ENCODE peak calls at places on chromosomes 7 and 10, in nine cellular contexts. Y, J, A, L, S, C, R, W and Q are unnamed samples.

GRCh38 chr10:71964669-71965515 is 697 bp downstream of the CHST3 start:
- DNase-seq in C (peak; percentile 59), A (peak; percentile 15), J (no peak), R (peak; percentile 69), W (peak; percentile 81), L (peak; percentile 77), Y (peak; percentile 33), S (no peak), Q (no peak)

GRCh38 chr10:17756557-17757208 is 4.7 kb downstream of the TMEM236 start:
- DNase-seq in W (peak; percentile 54), Y (no peak), A (peak; percentile 76), C (no peak), R (no peak), L (no peak), J (peak; percentile 71), S (no peak), Q (peak; percentile 76)

GRCh38 chr10:46033602-46034011 is 3.2 kb upstream of the NCOA4 start:
- DNase-seq in W (peak; percentile 83), Y (no peak), R (peak; percentile 79), J (no peak), A (no peak), S (no peak), C (no peak), L (peak; percentile 20), Q (no peak)

GRCh38 chr10:82643601-82644000 is 768.6 kb downstream of the NRG3 start:
- DNase-seq in A (no peak), S (no peak), C (no peak), Y (no peak), W (no peak), R (no peak), L (peak; percentile 17), J (no peak), Q (no peak)

GRCh38 chr7:34069676-34070075 is 164.3 kb downstream of the BMPER start:
- DNase-seq in W (peak; percentile 67), Y (no peak), S (no peak), A (no peak), R (peak; percentile 62), C (no peak), J (no peak), L (no peak), Q (no peak)

GRCh38 chr7:32896948-32897347 is 5.4 kb upstream of the KBTBD2 start:
- DNase-seq in R (no peak), Y (no peak), L (no peak), W (no peak), S (no peak), C (no peak), A (no peak), J (no peak), Q (no peak)

GRCh38 chr7:39734605-39735004 is 111.2 kb downstream of the RALA start:
- DNase-seq in R (no peak), W (no peak), L (no peak), J (no peak), S (no peak), Y (no peak), C (no peak), A (no peak), Q (no peak)

GRCh38 chr10:70254795-70255328 is 21.6 kb upstream of the PPA1 start:
- DNase-seq in J (no peak), A (no peak), Y (no peak), C (no peak), W (no peak), L (no peak), R (no peak), S (no peak), Q (no peak)

GRCh38 chr7:129298268-129298893 is 73.6 kb downstream of the AHCYL2 start:
- DNase-seq in W (peak; percentile 69), S (no peak), J (peak; percentile 45), L (peak; percentile 45), Y (peak; percentile 59), A (peak; percentile 62), R (peak; percentile 66), C (no peak), Q (peak; percentile 57)
- TF ChIP-seq CTCF in W (peak; percentile 79), S (peak; percentile 62), J (peak; percentile 57), L (peak; percentile 59), Y (peak; percentile 69), A (peak; percentile 78), R (peak; percentile 54), C (peak; percentile 65), Q (peak; percentile 63)

GRCh38 chr10:90787906-90788491 is 69.8 kb downstream of the HTR7 start:
- DNase-seq in L (no peak), C (no peak), W (peak; percentile 64), A (no peak), S (no peak), Y (peak; percentile 47), J (peak; percentile 23), R (peak; percentile 47), Q (peak; percentile 51)
- TF ChIP-seq CTCF in L (peak; percentile 12), C (peak; percentile 67), W (peak; percentile 96), A (peak; percentile 74), S (peak; percentile 54), Y (peak; percentile 60), J (peak; percentile 72), R (peak; percentile 78), Q (peak; percentile 72)

GRCh38 chr10:16156681-16157080 is 280.1 kb upstream of the PTER start:
- DNase-seq in J (no peak), S (no peak), A (no peak), W (no peak), C (no peak), L (no peak), Y (no peak), R (no peak), Q (no peak)

DNA sequence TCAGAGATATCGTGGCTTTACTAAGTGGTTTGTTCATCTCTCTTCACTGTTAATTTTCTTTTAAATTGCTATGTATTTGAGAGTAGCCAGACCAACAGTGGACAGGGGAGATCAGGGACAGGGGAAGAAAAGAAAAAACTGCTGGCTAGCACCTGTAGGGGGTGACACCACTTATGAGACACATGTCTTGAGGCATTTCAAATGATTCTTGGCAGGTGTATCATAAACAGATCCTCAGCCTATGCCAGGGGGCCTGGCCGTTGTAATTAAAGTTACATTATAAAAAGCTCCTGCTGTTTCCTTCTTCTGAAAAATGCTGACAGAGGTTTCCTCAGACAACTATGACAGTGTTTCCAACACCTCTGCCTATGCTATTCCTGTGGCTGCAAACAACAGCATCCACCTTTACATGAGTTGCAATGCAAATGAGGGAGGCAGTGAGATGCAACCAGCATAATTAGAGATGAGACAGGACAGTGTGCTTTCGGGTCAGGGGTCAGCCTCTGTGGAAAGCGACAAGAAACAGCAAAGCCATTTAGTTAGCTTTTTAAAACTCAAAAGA is 281.0 kb upstream of the PTER start:
- DNase-seq in L (no peak), A (no peak), S (no peak), C (no peak), Y (no peak), R (no peak), J (no peak), W (no peak), Q (no peak)
- TF ChIP-seq CTCF in L (no peak), A (no peak), S (no peak), C (no peak), Y (no peak), R (no peak), J (no peak), W (no peak), Q (no peak)

GRCh38 chr7:102072003-102072402 is 214.7 kb upstream of the SH2B2 start:
- DNase-seq in J (no peak), W (no peak), R (no peak), A (no peak), Y (no peak), C (no peak), S (no peak), L (no peak), Q (no peak)

GRCh38 chr7:102068846-102069245 is 217.8 kb upstream of the SH2B2 start:
- DNase-seq in S (no peak), J (no peak), Y (no peak), C (no peak), R (no peak), W (no peak), A (no peak), L (no peak), Q (no peak)

GRCh38 chr7:102072636-102073209 is 213.9 kb upstream of the SH2B2 start:
- DNase-seq in L (no peak), A (no peak), C (no peak), Y (no peak), S (no peak), W (no peak), R (no peak), J (no peak), Q (no peak)

GRCh38 chr7:102066476-102066875 is 220.2 kb upstream of the SH2B2 start:
- DNase-seq in Y (no peak), A (no peak), S (no peak), J (no peak), W (no peak), L (no peak), R (no peak), C (no peak), Q (no peak)

DNA sequence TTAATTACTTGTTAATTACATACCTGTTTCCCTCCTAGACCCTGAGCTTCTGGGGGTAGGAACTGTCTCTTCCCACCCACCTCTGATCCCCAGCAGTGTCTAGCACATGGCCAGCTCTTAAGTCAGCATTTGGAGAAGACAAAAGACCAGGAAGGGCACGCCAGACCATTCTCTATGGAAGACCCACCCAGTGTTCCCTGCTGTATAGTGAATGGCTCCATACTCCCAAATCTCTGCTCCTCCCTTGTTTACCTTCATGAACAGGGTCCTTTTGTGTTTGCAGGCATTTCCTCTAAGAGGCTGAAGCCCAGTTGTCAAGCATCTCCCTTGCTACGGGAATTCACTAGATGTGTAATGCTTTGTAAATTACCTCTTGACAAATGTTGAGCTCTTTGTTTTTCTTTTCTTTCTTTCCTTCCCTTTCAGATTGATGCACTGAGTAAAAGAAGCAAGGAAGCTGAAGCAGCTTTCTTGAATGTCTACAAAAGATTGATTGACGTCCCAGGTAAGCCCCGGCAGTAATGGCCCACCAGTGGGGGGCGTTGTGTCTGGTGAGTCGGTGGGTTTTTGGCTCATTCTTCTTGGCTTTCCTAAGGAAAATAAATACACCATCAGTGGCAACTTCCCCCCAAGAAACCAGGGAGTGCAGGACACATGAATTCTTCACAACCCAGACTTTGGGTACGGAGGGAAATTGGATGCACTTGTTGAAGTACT is 216.6 kb upstream of the SH2B2 start:
- DNase-seq in C (no peak), R (no peak), W (no peak), L (no peak), S (no peak), Y (no peak), J (no peak), A (no peak), Q (no peak)
- TF ChIP-seq CTCF in C (no peak), R (no peak), W (no peak), L (no peak), S (no peak), Y (no peak), J (no peak), A (peak; percentile 5), Q (no peak)